ENCODE peak calls at places on chromosomes 3 and 15, in six cellular contexts. O is A549, G is GM12878, H is HepG2, S is endothelial cell of umbilical vein, U is K562. I is an unnamed sample.

GRCh38 chr3:101149707-101150106 is 156.5 kb upstream of the ABI3BP start:
- DNase-seq in H (no peak), O (no peak), S (no peak), G (no peak), U (no peak), I (no peak)

GRCh38 chr3:143502101-143502500 is 346.2 kb downstream of the SLC9A9 start:
- DNase-seq in S (peak; percentile 10), G (no peak), U (no peak), H (no peak), O (no peak), I (no peak)

GRCh38 chr15:35757790-35758189 is 211.8 kb upstream of the DPH6 start:
- DNase-seq in S (no peak), G (no peak), U (no peak), H (no peak), O (no peak), I (no peak)

GRCh38 chr3:16494906-16495580 is 18.5 kb downstream of the RFTN1 start:
- DNase-seq in H (no peak), U (no peak), G (no peak), O (no peak), S (peak; percentile 88), I (no peak)

GRCh38 chr3:131701153-131701791 is 198.5 kb upstream of the MRPL3 start:
- DNase-seq in H (no peak), S (no peak), O (no peak), U (no peak), G (no peak), I (no peak)

GRCh38 chr3:37625051-37625450 is 236.6 kb upstream of the CTDSPL start:
- DNase-seq in O (no peak), G (no peak), S (no peak), U (no peak), H (no peak), I (no peak)

GRCh38 chr15:25939122-25939521 is 76.0 kb upstream of the ATP10A start:
- DNase-seq in G (peak; percentile 27), U (no peak), S (no peak), H (no peak), O (no peak), I (no peak)

GRCh38 chr3:100407164-100407563 is 5.8 kb downstream of the LNP1 start:
- DNase-seq in G (no peak), O (no peak), S (no peak), H (no peak), U (no peak), I (no peak)

GRCh38 chr15:89947338-89947829 is 34.6 kb upstream of the ARPIN start:
- DNase-seq in O (no peak), U (no peak), G (no peak), S (no peak), H (no peak), I (no peak)

GRCh38 chr3:139096670-139097069 is 52.0 kb upstream of the PRR23C start:
- DNase-seq in S (no peak), U (no peak), G (no peak), H (no peak), O (no peak), I (no peak)

GRCh38 chr15:70715840-70716510 is 47.4 kb downstream of the UACA start:
- DNase-seq in S (no peak), G (no peak), O (peak; percentile 52), U (no peak), H (no peak), I (no peak)

GRCh38 chr3:81242871-81243270 is 518.6 kb downstream of the GBE1 start:
- DNase-seq in U (no peak), H (peak; percentile 3), G (no peak), S (peak; percentile 64), O (peak; percentile 6), I (peak; percentile 19)

GRCh38 chr15:100948430-100948762 is 29.2 kb downstream of the LRRK1 start:
- DNase-seq in S (no peak), G (no peak), U (no peak), O (no peak), H (no peak), I (no peak)

GRCh38 chr15:93941687-93942086 is 289.7 kb upstream of the MCTP2 start:
- DNase-seq in U (no peak), S (no peak), G (no peak), O (no peak), H (no peak), I (no peak)

GRCh38 chr3:48430359-48431101 is 644 bp upstream of the PLXNB1 start:
- DNase-seq in H (no peak), S (no peak), U (no peak), O (no peak), G (no peak), I (no peak)

GRCh38 chr15:95498956-95499355 is 831.5 kb upstream of the NR2F2 start:
- DNase-seq in O (no peak), U (no peak), S (peak; percentile 49), G (no peak), H (no peak), I (no peak)

GRCh38 chr3:103126111-103126510 is 691.3 kb downstream of the ZPLD1 start:
- DNase-seq in O (peak; percentile 2), H (no peak), G (peak; percentile 15), S (no peak), U (no peak), I (no peak)

GRCh38 chr15:77554306-77555080 is 78.2 kb downstream of the LINGO1 start:
- DNase-seq in O (no peak), H (no peak), U (no peak), G (no peak), S (no peak), I (no peak)

GRCh38 chr3:41131224-41131623 is 68.1 kb upstream of the CTNNB1 start:
- DNase-seq in S (no peak), O (no peak), U (no peak), H (no peak), G (no peak), I (no peak)

GRCh38 chr3:187519428-187519890 is 150.7 kb downstream of the SST start:
- DNase-seq in S (no peak), G (no peak), H (no peak), O (no peak), U (no peak), I (no peak)

GRCh38 chr3:90040554-90040953 is 933.1 kb downstream of the EPHA3 start:
- DNase-seq in O (no peak), U (no peak), G (no peak), S (no peak), H (no peak), I (no peak)

GRCh38 chr15:31263751-31264533 is 62.7 kb upstream of the KLF13 start:
- DNase-seq in U (no peak), S (peak; percentile 10), O (no peak), H (no peak), G (peak; percentile 88), I (peak; percentile 78)

GRCh38 chr15:60574801-60575631 is 96.1 kb upstream of the ICE2 start:
- DNase-seq in H (peak; percentile 81), S (peak; percentile 56), G (no peak), O (peak; percentile 18), U (no peak), I (no peak)

GRCh38 chr3:155282416-155283091 is 10.9 kb downstream of the STRIT1 start:
- DNase-seq in O (no peak), H (peak; percentile 23), U (peak; percentile 76), S (no peak), G (no peak), I (no peak)

GRCh38 chr15:89628301-89628700 is 27.0 kb downstream of the KIF7 start:
- DNase-seq in O (no peak), H (no peak), S (no peak), U (peak; percentile 4), G (no peak), I (no peak)

GRCh38 chr3:186219211-186219638 is 110.3 kb upstream of the ETV5 start:
- DNase-seq in G (no peak), H (no peak), U (no peak), S (no peak), O (no peak), I (no peak)

GRCh38 chr3:107796786-107797185 is 274.0 kb downstream of the BBX start:
- DNase-seq in G (no peak), H (peak; percentile 74), S (peak; percentile 28), U (no peak), O (no peak), I (peak; percentile 53)

DNA sequence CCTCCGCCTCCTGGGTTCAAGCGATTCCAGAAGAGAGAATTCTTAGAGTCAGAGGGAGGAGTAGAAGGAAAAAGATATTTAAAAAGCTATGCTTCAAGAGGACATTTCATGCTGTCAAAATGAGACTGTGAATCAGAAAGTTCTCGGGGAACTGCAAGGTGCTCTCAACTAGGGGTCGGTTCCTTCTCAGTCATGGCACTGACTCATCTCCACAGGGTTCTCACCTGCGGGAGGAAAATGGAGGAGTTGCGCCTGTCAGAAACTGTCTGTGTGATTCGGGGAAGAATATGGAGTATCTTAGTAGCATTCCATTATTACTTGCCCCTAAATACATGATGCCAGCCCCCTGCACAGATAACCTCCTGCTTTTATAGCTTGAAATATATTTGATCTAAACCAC is 47.4 kb downstream of the APH1B start:
- DNase-seq in S (no peak), H (no peak), O (no peak), U (no peak), G (no peak), I (no peak)
- TF ChIP-seq MYC in S (no peak), H (no peak), O (no peak), U (no peak), G (no peak), I (no peak)

GRCh38 chr3:129176051-129176450 is 7.6 kb downstream of the CNBP start:
- DNase-seq in U (no peak), G (no peak), S (no peak), H (no peak), O (no peak), I (no peak)

GRCh38 chr3:129173206-129173605 is 10.5 kb downstream of the CNBP start:
- DNase-seq in G (no peak), O (no peak), U (no peak), H (no peak), S (no peak), I (no peak)

GRCh38 chr3:129173725-129174124 is 10.0 kb downstream of the CNBP start:
- DNase-seq in H (no peak), G (no peak), O (no peak), U (no peak), S (no peak), I (no peak)
- H3K4me3 ChIP-seq in H (no peak overlapping the region), G (peak overlapping the region; percentile 8), O (no peak overlapping the region), U (no peak overlapping the region), S (no peak overlapping the region), I (no peak overlapping the region)

GRCh38 chr3:30313840-30314239 is 292.6 kb upstream of the TGFBR2 start:
- DNase-seq in G (no peak), H (no peak), O (no peak), U (no peak), S (no peak), I (no peak)
- TF ChIP-seq POLR2A in G (no peak), H (no peak), O (no peak), U (no peak), S (no peak), I (no peak)

GRCh38 chr3:157238527-157238926 is 78.6 kb upstream of the CCNL1 start:
- DNase-seq in S (no peak), G (no peak), H (no peak), O (no peak), U (no peak), I (no peak)

GRCh38 chr3:157240413-157240812 is 80.5 kb upstream of the CCNL1 start:
- DNase-seq in G (no peak), U (no peak), H (no peak), O (no peak), S (no peak), I (no peak)

GRCh38 chr3:157239082-157239704 is 79.2 kb upstream of the CCNL1 start:
- DNase-seq in S (peak; percentile 57), U (peak; percentile 68), O (peak; percentile 60), H (peak; percentile 38), G (peak; percentile 8), I (peak; percentile 74)

GRCh38 chr3:157235291-157235690 is 75.3 kb upstream of the CCNL1 start:
- DNase-seq in S (no peak), O (no peak), G (no peak), U (no peak), H (no peak), I (no peak)

GRCh38 chr3:157237886-157238285 is 77.9 kb upstream of the CCNL1 start:
- DNase-seq in S (no peak), G (no peak), O (no peak), H (no peak), U (no peak), I (no peak)
- TF ChIP-seq MYC in S (no peak), G (no peak), O (no peak), H (no peak), U (no peak), I (no peak)

I was measured in NB4.